ENCODE peak calls at places on chromosomes 13 and 19, in seven cellular contexts. T is lung, H is breast epithelium, B is dorsolateral prefrontal cortex, V is heart right ventricle, Y is NT2/D1, F is kidney epithelial cell. S is an unnamed sample. For H3K27me3, the result is how much of the 10 kb centered on the place peaks cover.

GRCh38 chr13:74576504-74576903 is 442.3 kb upstream of the KLF12 start:
- DNase-seq in T (no peak), H (no peak), B (no peak), V (no peak), Y (no peak), F (no peak), S (no peak)

GRCh38 chr13:101736551-101736950 is 284.1 kb downstream of the ITGBL1 start:
- DNase-seq in T (no peak), H (no peak), B (no peak), V (no peak), Y (no peak), F (no peak), S (no peak)

GRCh38 chr19:28841531-28841930 is 371.4 kb downstream of the UQCRFS1 start:
- DNase-seq in T (no peak), H (no peak), B (no peak), V (no peak), Y (no peak), F (no peak), S (no peak)

GRCh38 chr13:111335263-111335662 is 14.8 kb downstream of the TEX29 start:
- DNase-seq in T (no peak), H (no peak), B (no peak), V (peak), Y (no peak), F (no peak), S (no peak)

GRCh38 chr13:43036386-43037220 is 13.2 kb downstream of the DNAJC15 start:
- DNase-seq in T (no peak), H (no peak), B (no peak), V (peak), Y (no peak), F (no peak), S (no peak)

GRCh38 chr13:30983431-30983830 is 51.0 kb downstream of the TEX26 start:
- DNase-seq in T (no peak), H (no peak), B (no peak), V (no peak), Y (peak), F (no peak), S (no peak)

GRCh38 chr13:92677571-92677970 is 549.0 kb upstream of the GPC6 start:
- DNase-seq in T (no peak), H (no peak), B (no peak), V (no peak), Y (no peak), F (no peak), S (no peak)

GRCh38 chr13:95874286-95874685 is 178.9 kb downstream of the UGGT2 start:
- DNase-seq in T (no peak), H (no peak), B (no peak), V (no peak), Y (no peak), F (no peak), S (no peak)

GRCh38 chr13:34675626-34676025 is 266.4 kb upstream of the NBEA start:
- DNase-seq in T (no peak), H (no peak), B (no peak), V (no peak), Y (no peak), F (no peak), S (no peak)

GRCh38 chr19:43498233-43498830 is 6.2 kb downstream of the PHLDB3 start:
- DNase-seq in T (no peak), H (no peak), B (no peak), V (peak), Y (no peak), F (no peak), S (no peak)

GRCh38 chr13:40974460-40975407 is 44.4 kb downstream of the ELF1 start:
- DNase-seq in T (no peak), H (no peak), B (no peak), V (no peak), Y (peak), F (peak), S (no peak)

GRCh38 chr13:114015608-114016295 is 41.9 kb upstream of the C13orf46 start:
- DNase-seq in T (no peak), H (no peak), B (no peak), V (peak), Y (no peak), F (no peak), S (no peak)

GRCh38 chr13:27952931-27953670 is 16.0 kb downstream of the CDX2 start:
- DNase-seq in T (no peak), H (no peak), B (no peak), V (no peak), Y (no peak), F (no peak), S (no peak)
- H3K4me3 ChIP-seq in T (no peak), H (peak), B (no peak), V (peak), Y (peak), F (no peak), S (no peak)

DNA sequence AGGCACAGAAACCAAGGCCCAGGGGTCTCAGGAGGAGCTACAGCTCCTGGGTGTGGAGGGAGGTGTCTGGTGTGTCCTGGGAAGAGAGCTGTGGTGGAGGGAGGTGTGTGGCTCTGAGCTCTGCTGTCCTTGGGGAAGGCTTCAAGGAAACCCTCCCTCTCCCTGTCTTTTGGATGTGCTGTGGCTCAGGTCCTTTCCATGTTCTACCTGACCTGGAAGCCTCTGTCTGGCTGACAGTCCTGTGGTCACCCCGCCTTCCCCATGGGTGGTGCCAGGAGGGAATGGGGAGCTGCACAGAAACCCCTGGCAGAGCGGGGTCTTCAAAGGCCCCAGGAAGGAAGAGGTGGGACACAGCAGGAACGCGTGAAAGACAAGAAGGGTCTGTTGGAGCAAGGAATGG is 617 bp upstream of the CEACAM7 start:
- DNase-seq in T (no peak), H (no peak), B (no peak), V (no peak), Y (no peak), F (no peak), S (no peak)
- H3K27me3 ChIP-seq in T (under half), H (under half), B (under half), V (under half), Y (half or more), F (under half), S (under half)

GRCh38 chr19:9935409-9936062 is 779 bp downstream of the OLFM2 start:
- DNase-seq in T (no peak), H (no peak), B (no peak), V (no peak), Y (no peak), F (no peak), S (no peak)
- H3K4me3 ChIP-seq in T (peak), H (peak), B (peak), V (peak), Y (peak), F (no peak), S (no peak)

GRCh38 chr13:109818891-109819290 is 32.5 kb upstream of the IRS2 start:
- DNase-seq in T (no peak), H (no peak), B (no peak), V (no peak), Y (no peak), F (no peak), S (no peak)

GRCh38 chr13:109819851-109820250 is 33.5 kb upstream of the IRS2 start:
- DNase-seq in T (no peak), H (no peak), B (no peak), V (no peak), Y (no peak), F (no peak), S (no peak)

GRCh38 chr13:109818136-109818535 is 31.8 kb upstream of the IRS2 start:
- DNase-seq in T (no peak), H (no peak), B (no peak), V (no peak), Y (no peak), F (no peak), S (no peak)

GRCh38 chr13:109816979-109817275 is 30.5 kb upstream of the IRS2 start:
- DNase-seq in T (no peak), H (no peak), B (no peak), V (no peak), Y (no peak), F (no peak), S (no peak)

DNA sequence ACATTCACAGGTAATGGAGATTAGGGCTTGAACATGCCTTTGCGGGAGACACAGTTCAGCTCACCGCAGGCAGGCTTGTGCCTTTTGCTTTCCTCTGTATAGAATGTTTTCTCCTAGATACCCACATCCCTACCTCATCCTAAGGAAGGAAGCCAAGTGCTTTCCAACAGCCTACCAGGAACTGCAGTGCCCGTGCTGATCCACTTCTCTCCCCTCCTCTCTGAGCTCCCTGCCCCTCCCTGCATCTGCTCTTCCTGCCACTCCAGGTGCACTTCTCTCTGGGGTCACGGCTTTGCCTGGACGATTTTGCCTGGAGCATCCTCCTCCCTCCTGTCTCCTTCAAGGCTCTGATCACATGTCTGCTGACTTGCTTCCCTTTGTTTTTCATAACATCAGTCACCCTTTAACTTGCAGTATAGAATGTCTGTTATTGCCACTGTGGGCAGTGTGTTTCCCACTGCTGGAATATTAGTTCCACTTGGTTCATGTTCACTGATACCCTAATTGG is 34.7 kb upstream of the IRS2 start:
- DNase-seq in T (no peak), H (no peak), B (no peak), V (no peak), Y (no peak), F (no peak), S (no peak)
- H3K27me3 ChIP-seq in T (under half), H (under half), B (under half), V (under half), Y (under half), F (under half), S (under half)